ENCODE peak calls at places on chromosomes 5 and 9, in seven cellular contexts. T is ovary, Z is HepG2, S is suprapubic skin, P is NB4, R is transverse colon, D is gastrocnemius medialis. N is an unnamed sample.

GRCh38 chr5:42274913-42275312 is 148.3 kb upstream of the GHR start:
- DNase-seq in Z (no peak), T (no peak), S (no peak), P (no peak), R (no peak), D (no peak), N (no peak)

GRCh38 chr5:95124101-95124500 is 160.8 kb downstream of the MCTP1 start:
- DNase-seq in Z (no peak), D (no peak), R (no peak), T (no peak), S (no peak), P (no peak), N (no peak)

GRCh38 chr5:94538260-94538659 is 80.1 kb downstream of the KIAA0825 start:
- DNase-seq in Z (no peak), D (no peak), S (no peak), T (no peak), R (no peak), P (no peak), N (no peak)

GRCh38 chr9:109477269-109478203 is 20.6 kb downstream of the PTPN3 start:
- DNase-seq in R (peak), S (no peak), D (peak), T (no peak), P (no peak), Z (peak), N (no peak)

GRCh38 chr5:143470120-143470519 is 66.6 kb upstream of the NR3C1 start:
- DNase-seq in D (no peak), Z (no peak), S (no peak), T (no peak), P (no peak), R (no peak), N (no peak)

GRCh38 chr9:110844121-110844520 is 175.5 kb downstream of the MUSK start:
- DNase-seq in T (no peak), D (no peak), R (no peak), S (no peak), Z (no peak), P (no peak), N (no peak)

GRCh38 chr5:180098991-180099732 is 27.6 kb upstream of the RNF130 start:
- DNase-seq in T (no peak), D (no peak), R (no peak), S (no peak), P (no peak), Z (no peak), N (no peak)

GRCh38 chr5:146732966-146733365 is 145.6 kb downstream of the PPP2R2B start:
- DNase-seq in S (no peak), T (no peak), P (no peak), Z (no peak), R (no peak), D (no peak), N (peak)

GRCh38 chr5:143001764-143002351 is 231.7 kb downstream of the ARHGAP26 start:
- DNase-seq in P (peak), S (no peak), D (no peak), T (no peak), Z (no peak), R (no peak), N (peak)

GRCh38 chr5:24606974-24607373 is 37.8 kb downstream of the CDH10 start:
- DNase-seq in P (no peak), D (no peak), S (no peak), Z (no peak), R (no peak), T (no peak), N (no peak)

GRCh38 chr9:133874659-133875058 is 117.5 kb downstream of the VAV2 start:
- DNase-seq in Z (no peak), D (no peak), T (no peak), S (no peak), R (no peak), P (no peak), N (no peak)

GRCh38 chr5:62097361-62097760 is 208.6 kb upstream of the KIF2A start:
- DNase-seq in D (no peak), P (no peak), Z (no peak), S (no peak), T (no peak), R (no peak), N (no peak)

GRCh38 chr5:197892-198489 is 6.7 kb downstream of the LRRC14B start:
- DNase-seq in Z (no peak), T (peak), R (no peak), P (no peak), D (no peak), S (no peak), N (no peak)

GRCh38 chr9:83106272-83106671 is 43.3 kb upstream of the RASEF start:
- DNase-seq in Z (no peak), P (no peak), T (no peak), R (no peak), S (no peak), D (no peak), N (no peak)

GRCh38 chr9:33044162-33044673 is 19.1 kb downstream of the DNAJA1 start:
- DNase-seq in P (peak), T (peak), Z (no peak), R (peak), D (peak), S (peak), N (peak)

GRCh38 chr5:135650081-135650480 is 71.3 kb upstream of the CXCL14 start:
- DNase-seq in D (no peak), P (no peak), S (no peak), Z (no peak), R (no peak), T (no peak), N (no peak)

GRCh38 chr5:133783481-133783880 is 171.1 kb upstream of the FSTL4 start:
- DNase-seq in R (no peak), S (no peak), T (no peak), P (no peak), D (no peak), Z (no peak), N (no peak)

GRCh38 chr5:34685485-34686197 is 29.5 kb downstream of the RAI14 start:
- DNase-seq in Z (peak), D (no peak), S (no peak), T (no peak), R (no peak), P (no peak), N (peak)

GRCh38 chr9:20271723-20272122 is 350.6 kb downstream of the MLLT3 start:
- DNase-seq in P (no peak), T (no peak), S (no peak), D (no peak), R (no peak), Z (no peak), N (no peak)

GRCh38 chr9:130428096-130428665 is 16.6 kb upstream of the ASS1 start:
- DNase-seq in T (no peak), Z (no peak), R (no peak), P (no peak), D (no peak), S (no peak), N (no peak)

GRCh38 chr9:93154293-93154903 is 20.3 kb upstream of the NINJ1 start:
- DNase-seq in T (no peak), Z (peak), D (no peak), P (peak), R (peak), S (no peak), N (peak)

GRCh38 chr9:95817205-95817604 is 58.3 kb upstream of the ERCC6L2 start:
- DNase-seq in P (no peak), T (no peak), R (no peak), S (no peak), D (no peak), Z (no peak), N (no peak)

GRCh38 chr9:130451509-130452388 is 7.0 kb downstream of the ASS1 start:
- DNase-seq in Z (peak), R (peak), S (peak), T (peak), D (no peak), P (peak), N (peak)

GRCh38 chr9:108108802-108109448 is 619.4 kb upstream of the KLF4 start:
- DNase-seq in P (no peak), S (no peak), Z (peak), T (no peak), R (no peak), D (no peak), N (no peak)

GRCh38 chr9:124399323-124399962 is 15.8 kb downstream of the PSMB7 start:
- DNase-seq in Z (no peak), R (no peak), D (peak), P (no peak), S (no peak), T (no peak), N (no peak)

GRCh38 chr5:112419596-112420110 is 576 bp upstream of the EPB41L4A start:
- DNase-seq in R (peak), Z (no peak), P (no peak), D (peak), S (peak), T (peak), N (peak)

GRCh38 chr5:150780180-150780692 is 1.7 kb downstream of the SMIM3 start:
- DNase-seq in T (no peak), R (peak), Z (no peak), P (peak), S (no peak), D (no peak), N (no peak)
- TF ChIP-seq POLR2A in T (no peak), R (peak), Z (no peak), P (no peak), S (no peak), D (peak), N (no peak)

DNA sequence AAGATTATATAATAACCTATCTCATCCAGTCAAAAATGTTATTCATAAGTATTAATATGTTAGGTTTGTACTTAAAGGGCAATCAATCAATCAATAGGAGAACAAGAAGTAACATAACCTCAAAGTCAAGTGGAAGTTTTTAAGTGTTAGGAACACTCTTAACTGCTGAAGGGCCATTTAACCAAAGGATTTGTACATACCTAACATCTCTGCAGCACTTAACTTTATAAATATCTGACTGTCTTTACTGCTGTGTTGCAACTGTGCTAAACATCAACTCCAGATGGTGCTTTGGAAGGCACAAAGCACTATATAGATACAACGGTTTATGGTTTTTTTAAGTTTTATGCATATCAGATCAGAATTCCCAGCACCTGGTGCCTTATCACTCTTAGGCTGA is 604.9 kb upstream of the PTGER4 start:
- DNase-seq in R (no peak), Z (no peak), D (no peak), T (no peak), P (no peak), S (no peak), N (no peak)
- TF ChIP-seq CTCF in R (no peak), Z (no peak), D (no peak), T (no peak), P (no peak), S (no peak), N (no peak)

GRCh38 chr9:98045234-98046160 is 11.0 kb upstream of the NANS start:
- DNase-seq in S (no peak), P (peak), T (no peak), D (no peak), Z (peak), R (no peak), N (no peak)
- TF ChIP-seq POLR2A in S (no peak), P (peak), T (no peak), D (no peak), Z (peak), R (no peak), N (no peak)

GRCh38 chr5:13695076-13695712 is 249.3 kb downstream of the DNAH5 start:
- DNase-seq in R (no peak), Z (no peak), D (no peak), S (no peak), T (no peak), P (no peak), N (no peak)
- TF ChIP-seq CTCF in R (no peak), Z (no peak), D (no peak), S (no peak), T (no peak), P (no peak), N (no peak)

DNA sequence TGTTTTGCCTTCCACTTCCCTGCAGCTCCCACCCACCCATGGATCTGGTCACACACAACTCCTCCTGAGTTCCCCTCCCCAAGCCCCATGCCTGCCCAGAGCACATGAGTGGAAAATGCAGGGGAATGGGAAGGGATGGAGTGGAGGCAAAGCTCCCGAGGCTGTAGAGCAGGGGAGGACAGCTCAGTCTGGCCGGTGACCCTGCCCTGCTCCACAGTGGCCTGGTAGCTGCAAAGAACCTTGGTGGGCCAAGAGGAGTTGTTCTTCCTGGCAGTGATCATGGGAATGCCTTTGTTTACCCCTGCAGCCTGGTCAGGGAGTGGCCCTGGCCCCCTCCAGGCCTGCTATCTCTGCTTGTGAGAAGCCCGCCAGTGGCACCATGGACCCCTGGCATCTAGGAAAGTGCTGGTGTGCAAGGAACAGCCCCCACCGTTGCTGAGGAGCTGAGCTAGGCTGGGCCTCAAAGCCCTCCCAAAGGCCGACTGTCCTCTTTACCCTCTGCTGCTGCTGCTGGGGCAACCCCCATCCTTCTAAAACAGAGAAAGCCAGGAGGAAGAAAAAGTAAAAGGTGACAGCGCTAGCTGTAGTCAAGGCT is 60.4 kb downstream of the PSD2 start:
- DNase-seq in T (peak), S (no peak), P (no peak), D (no peak), R (no peak), Z (no peak), N (no peak)
- TF ChIP-seq POLR2A in T (no peak), S (no peak), P (no peak), D (no peak), R (no peak), Z (no peak), N (no peak)

GRCh38 chr5:127385936-127386335 is 95.3 kb downstream of the MEGF10 start:
- DNase-seq in T (no peak), P (no peak), R (no peak), D (no peak), Z (no peak), S (no peak), N (no peak)
- TF ChIP-seq CTCF in T (no peak), P (no peak), R (no peak), D (no peak), Z (no peak), S (no peak), N (no peak)

DNA sequence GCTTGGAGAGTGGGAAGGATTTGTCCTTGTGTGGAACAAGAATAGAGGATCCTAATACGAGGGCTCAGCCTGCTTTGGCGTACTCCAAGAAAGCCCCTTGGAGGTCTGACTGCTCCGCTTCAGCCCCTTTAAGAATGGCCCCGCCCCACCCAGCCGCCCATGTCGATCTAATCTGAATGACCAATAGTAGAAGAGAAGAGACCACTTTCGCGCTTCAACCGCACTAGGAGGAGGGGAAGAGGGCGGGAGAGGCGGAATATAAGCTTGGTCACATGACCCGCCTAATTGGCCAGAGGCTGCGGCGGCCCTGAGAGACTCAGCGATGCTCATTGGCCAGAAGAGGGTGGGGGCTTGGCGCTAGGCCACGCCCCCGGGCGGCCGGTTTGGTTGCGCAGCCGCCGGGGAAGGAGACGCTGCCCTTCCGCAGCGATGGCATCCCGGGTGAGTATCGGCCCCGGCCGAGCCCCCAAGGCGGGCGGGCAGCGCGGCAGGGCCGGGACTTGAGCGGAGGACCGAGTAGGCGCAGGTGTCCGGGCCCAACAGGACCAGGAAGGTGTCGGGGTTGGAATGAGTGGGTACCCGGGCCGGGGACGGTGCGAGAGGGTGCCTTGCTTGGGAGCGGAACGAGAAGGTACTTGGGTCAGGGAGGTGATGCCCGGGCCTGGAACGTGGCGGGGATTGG is at the start of gene MIGA2:
- DNase-seq in R (peak), Z (peak), S (peak), D (peak), P (peak), T (peak), N (peak)
- TF ChIP-seq POLR2A in R (peak), Z (peak), S (no peak), D (peak), P (peak), T (peak), N (peak)

GRCh38 chr5:173496129-173496882 is 120.1 kb downstream of the BOD1 start:
- DNase-seq in Z (no peak), S (no peak), T (no peak), D (peak), R (no peak), P (no peak), N (no peak)
- TF ChIP-seq CTCF in Z (no peak), S (no peak), T (no peak), D (no peak), R (no peak), P (no peak), N (no peak)

DNA sequence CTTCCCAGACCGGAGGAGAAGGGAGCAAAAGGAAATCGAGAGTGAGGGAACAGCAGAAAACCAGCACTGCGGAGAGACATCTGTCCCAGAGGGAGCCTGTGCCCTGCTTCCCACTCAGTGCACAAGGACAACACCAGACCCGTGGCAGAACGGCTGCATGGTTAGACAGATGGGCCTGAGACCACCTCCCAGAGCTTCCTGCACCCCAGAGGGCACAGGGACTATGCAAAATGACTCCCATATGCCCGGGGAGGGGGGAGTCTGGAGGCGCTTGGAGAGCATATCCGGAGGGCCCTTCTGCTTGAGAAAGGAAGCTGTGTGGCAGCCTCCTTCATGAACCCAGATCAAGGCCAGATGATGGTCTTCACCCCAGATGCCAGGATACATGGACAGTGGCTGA is 26.6 kb downstream of the TLX3 start:
- DNase-seq in Z (no peak), R (no peak), T (no peak), D (no peak), S (no peak), P (no peak), N (no peak)
- TF ChIP-seq POLR2A in Z (no peak), R (no peak), T (no peak), D (no peak), S (no peak), P (no peak), N (no peak)

GRCh38 chr5:168404366-168404765 is 81.9 kb upstream of the RARS1 start:
- DNase-seq in P (no peak), R (no peak), T (no peak), Z (no peak), S (no peak), D (no peak), N (no peak)
- TF ChIP-seq CTCF in P (no peak), R (no peak), T (no peak), Z (no peak), S (no peak), D (no peak), N (no peak)

N was measured in endothelial cell of umbilical vein.